ENCODE peak calls at places on chromosomes 1 and 21, in eight cellular contexts. R is midbrain; U is DMS 273 treated with DMSO at 0.1 percent for 48 hours; J is uterus; G is lower leg skin; P is breast epithelium; Y is NCI-H1694 treated with DMSO at 0.1 percent for 48 hours; B is effector memory CD8-positive, alpha-beta T cell. C is an unnamed sample.

GRCh38 chr1:72777918-72778317 is 495.6 kb upstream of the NEGR1 start:
- DNase-seq in R (no peak), U (no peak), J (no peak), G (no peak), P (no peak), Y (no peak), B (no peak), C (peak; percentile 9)

GRCh38 chr1:55558515-55558914 is 343.4 kb upstream of the USP24 start:
- DNase-seq in R (no peak), U (no peak), J (no peak), G (no peak), P (no peak), Y (no peak), B (no peak), C (no peak)

GRCh38 chr1:8090241-8090702 is 64.2 kb upstream of the ERRFI1 start:
- DNase-seq in R (no peak), U (no peak), J (no peak), G (no peak), P (no peak), Y (no peak), B (no peak), C (no peak)

GRCh38 chr1:42219627-42220026 is 55.1 kb upstream of the GUCA2A start:
- DNase-seq in R (no peak), U (no peak), J (no peak), G (no peak), P (no peak), Y (no peak), B (no peak), C (no peak)

GRCh38 chr1:201108614-201109013 is 3.6 kb downstream of the CACNA1S start:
- DNase-seq in R (no peak), U (no peak), J (no peak), G (no peak), P (no peak), Y (no peak), B (no peak), C (no peak)

GRCh38 chr21:27578741-27579265 is 611.9 kb upstream of the ADAMTS5 start:
- DNase-seq in R (no peak), U (no peak), J (no peak), G (no peak), P (no peak), Y (no peak), B (no peak), C (no peak)

GRCh38 chr1:234721476-234722266 is 111.7 kb upstream of the IRF2BP2 start:
- DNase-seq in R (peak; percentile 60), U (no peak), J (peak; percentile 91), G (peak; percentile 82), P (no peak), Y (no peak), B (no peak), C (peak; percentile 67)

GRCh38 chr1:15541231-15541792 is 14.7 kb downstream of the DNAJC16 start:
- DNase-seq in R (no peak), U (no peak), J (no peak), G (no peak), P (no peak), Y (no peak), B (no peak), C (no peak)

GRCh38 chr1:209787551-209787950 is 3.2 kb upstream of the C1orf74 start:
- DNase-seq in R (no peak), U (no peak), J (no peak), G (peak; percentile 57), P (no peak), Y (no peak), B (no peak), C (no peak)

GRCh38 chr1:173122344-173122880 is 71.7 kb upstream of the TNFSF18 start:
- DNase-seq in R (no peak), U (no peak), J (no peak), G (no peak), P (no peak), Y (no peak), B (no peak), C (no peak)

GRCh38 chr1:155650231-155650757 is 38.3 kb downstream of the YY1AP1 start:
- DNase-seq in R (no peak), U (no peak), J (no peak), G (no peak), P (no peak), Y (peak; percentile 10), B (no peak), C (no peak)

GRCh38 chr1:48765335-48765734 is 11.4 kb downstream of the BEND5 start:
- DNase-seq in R (no peak), U (no peak), J (no peak), G (no peak), P (no peak), Y (no peak), B (no peak), C (no peak)

GRCh38 chr1:106226550-106226949 is 829.9 kb upstream of the PRMT6 start:
- DNase-seq in R (no peak), U (no peak), J (no peak), G (no peak), P (no peak), Y (no peak), B (no peak), C (peak; percentile 23)

GRCh38 chr1:202576816-202577215 is 133.4 kb downstream of the SYT2 start:
- DNase-seq in R (no peak), U (no peak), J (no peak), G (no peak), P (no peak), Y (no peak), B (no peak), C (no peak)

GRCh38 chr1:200172311-200172710 is 144.8 kb downstream of the NR5A2 start:
- DNase-seq in R (no peak), U (no peak), J (no peak), G (no peak), P (no peak), Y (no peak), B (no peak), C (no peak)

GRCh38 chr1:54273837-54274192 is 73.8 kb downstream of the MRPL37 start:
- DNase-seq in R (peak; percentile 52), U (peak; percentile 91), J (peak; percentile 86), G (peak; percentile 41), P (no peak), Y (peak; percentile 45), B (no peak), C (peak; percentile 68)

GRCh38 chr1:170562644-170563338 is 30.8 kb downstream of the GORAB start:
- DNase-seq in R (no peak), U (no peak), J (peak; percentile 78), G (peak; percentile 79), P (no peak), Y (no peak), B (no peak), C (no peak)

GRCh38 chr1:47340227-47340626 is 6.6 kb downstream of the CMPK1 start:
- DNase-seq in R (no peak), U (no peak), J (no peak), G (no peak), P (no peak), Y (no peak), B (no peak), C (no peak)

GRCh38 chr1:115462677-115463076 is 124.6 kb upstream of the NGF start:
- DNase-seq in R (no peak), U (no peak), J (no peak), G (no peak), P (no peak), Y (no peak), B (no peak), C (no peak)

GRCh38 chr1:183956559-183957188 is 80.9 kb downstream of the COLGALT2 start:
- DNase-seq in R (no peak), U (no peak), J (no peak), G (peak; percentile 35), P (no peak), Y (no peak), B (peak; percentile 50), C (no peak)

GRCh38 chr21:42386034-42386591 is 9.7 kb downstream of the TMPRSS3 start:
- DNase-seq in R (no peak), U (no peak), J (no peak), G (no peak), P (no peak), Y (no peak), B (no peak), C (no peak)

GRCh38 chr1:167156466-167156865 is 62.6 kb downstream of the STYXL2 start:
- DNase-seq in R (no peak), U (no peak), J (no peak), G (no peak), P (no peak), Y (no peak), B (no peak), C (peak; percentile 95)

GRCh38 chr1:205563927-205564441 is 59.5 kb downstream of the CDK18 start:
- DNase-seq in R (no peak), U (no peak), J (no peak), G (no peak), P (peak; percentile 60), Y (no peak), B (no peak), C (peak; percentile 48)

GRCh38 chr1:34792868-34793727 is at the start of gene GJA4:
- DNase-seq in R (no peak), U (no peak), J (no peak), G (no peak), P (no peak), Y (no peak), B (no peak), C (no peak)

C was measured in G401.